ENCODE peak calls at places on chromosomes 1 and 21, in eight cellular contexts. One of them, this sample, is unnamed.

GRCh38 chr21:43585514-43585913 is 73.8 kb downstream of the HSF2BP start:
- DNase-seq in iris pigment epithelial cell: peak
- DNase-seq in H9: no peak
- DNase-seq in central memory CD4-positive, alpha-beta T cell: no peak
- DNase-seq in H54: no peak
- DNase-seq in ascending aorta: no peak
- DNase-seq in sciatic nerve: no peak
- DNase-seq in cardiac fibroblast: peak
- DNase-seq in this sample: no peak

GRCh38 chr1:215744419-215744818 is 177.3 kb downstream of the KCTD3 start:
- DNase-seq in H54: no peak
- DNase-seq in central memory CD4-positive, alpha-beta T cell: no peak
- DNase-seq in sciatic nerve: no peak
- DNase-seq in iris pigment epithelial cell: peak
- DNase-seq in H9: no peak
- DNase-seq in cardiac fibroblast: no peak
- DNase-seq in ascending aorta: no peak
- DNase-seq in this sample: no peak

GRCh38 chr1:41496080-41497055 is 11.9 kb upstream of the EDN2 start:
- DNase-seq in H54: peak
- DNase-seq in cardiac fibroblast: peak
- DNase-seq in sciatic nerve: peak
- DNase-seq in central memory CD4-positive, alpha-beta T cell: no peak
- DNase-seq in ascending aorta: peak
- DNase-seq in H9: peak
- DNase-seq in iris pigment epithelial cell: peak
- DNase-seq in this sample: peak

GRCh38 chr1:236451796-236452373 is 57.8 kb downstream of the EDARADD start:
- DNase-seq in ascending aorta: no peak
- DNase-seq in cardiac fibroblast: peak
- DNase-seq in H9: peak
- DNase-seq in central memory CD4-positive, alpha-beta T cell: peak
- DNase-seq in iris pigment epithelial cell: peak
- DNase-seq in sciatic nerve: no peak
- DNase-seq in H54: peak
- DNase-seq in this sample: peak

GRCh38 chr1:75708910-75709309 is 15.6 kb upstream of the ACADM start:
- DNase-seq in central memory CD4-positive, alpha-beta T cell: no peak
- DNase-seq in iris pigment epithelial cell: peak
- DNase-seq in ascending aorta: no peak
- DNase-seq in H54: no peak
- DNase-seq in cardiac fibroblast: peak
- DNase-seq in sciatic nerve: no peak
- DNase-seq in H9: no peak
- DNase-seq in this sample: no peak

GRCh38 chr1:85313888-85314696 is 37.7 kb upstream of the BCL10 start:
- DNase-seq in H9: no peak
- DNase-seq in ascending aorta: peak
- DNase-seq in cardiac fibroblast: peak
- DNase-seq in iris pigment epithelial cell: peak
- DNase-seq in sciatic nerve: no peak
- DNase-seq in central memory CD4-positive, alpha-beta T cell: no peak
- DNase-seq in H54: no peak
- DNase-seq in this sample: no peak

GRCh38 chr1:12738934-12739333 is 7.1 kb upstream of the CFAP107 start:
- DNase-seq in H9: no peak
- DNase-seq in central memory CD4-positive, alpha-beta T cell: no peak
- DNase-seq in ascending aorta: no peak
- DNase-seq in cardiac fibroblast: no peak
- DNase-seq in H54: no peak
- DNase-seq in sciatic nerve: no peak
- DNase-seq in iris pigment epithelial cell: no peak
- DNase-seq in this sample: no peak

GRCh38 chr1:203686091-203686632 is 59.5 kb downstream of the ATP2B4 start:
- DNase-seq in H9: no peak
- DNase-seq in ascending aorta: no peak
- DNase-seq in H54: no peak
- DNase-seq in iris pigment epithelial cell: peak
- DNase-seq in central memory CD4-positive, alpha-beta T cell: no peak
- DNase-seq in cardiac fibroblast: peak
- DNase-seq in sciatic nerve: no peak
- DNase-seq in this sample: no peak

GRCh38 chr1:156233421-156234127 is 8.4 kb upstream of the BGLAP start:
- DNase-seq in cardiac fibroblast: peak
- DNase-seq in H9: no peak
- DNase-seq in H54: peak
- DNase-seq in ascending aorta: no peak
- DNase-seq in sciatic nerve: no peak
- DNase-seq in iris pigment epithelial cell: peak
- DNase-seq in central memory CD4-positive, alpha-beta T cell: no peak
- DNase-seq in this sample: no peak

GRCh38 chr1:216183007-216183406 is 240.2 kb downstream of the USH2A start:
- DNase-seq in H54: no peak
- DNase-seq in central memory CD4-positive, alpha-beta T cell: no peak
- DNase-seq in H9: peak
- DNase-seq in ascending aorta: no peak
- DNase-seq in sciatic nerve: no peak
- DNase-seq in cardiac fibroblast: peak
- DNase-seq in iris pigment epithelial cell: peak
- DNase-seq in this sample: no peak

GRCh38 chr1:92929461-92929860 is 31.8 kb downstream of the DIPK1A start:
- DNase-seq in iris pigment epithelial cell: no peak
- DNase-seq in ascending aorta: no peak
- DNase-seq in sciatic nerve: no peak
- DNase-seq in H54: no peak
- DNase-seq in central memory CD4-positive, alpha-beta T cell: no peak
- DNase-seq in cardiac fibroblast: no peak
- DNase-seq in H9: no peak
- DNase-seq in this sample: no peak

GRCh38 chr1:197399691-197400521 is 131.9 kb downstream of the CRB1 start:
- DNase-seq in H9: peak
- DNase-seq in central memory CD4-positive, alpha-beta T cell: peak
- DNase-seq in H54: peak
- DNase-seq in ascending aorta: no peak
- DNase-seq in sciatic nerve: no peak
- DNase-seq in iris pigment epithelial cell: peak
- DNase-seq in cardiac fibroblast: peak
- DNase-seq in this sample: no peak

GRCh38 chr1:178241057-178241456 is 147.2 kb downstream of the RASAL2 start:
- DNase-seq in cardiac fibroblast: peak
- DNase-seq in iris pigment epithelial cell: peak
- DNase-seq in H54: no peak
- DNase-seq in ascending aorta: no peak
- DNase-seq in sciatic nerve: no peak
- DNase-seq in H9: no peak
- DNase-seq in central memory CD4-positive, alpha-beta T cell: no peak
- DNase-seq in this sample: no peak

GRCh38 chr1:47487826-47488450 is 50.1 kb downstream of the FOXD2 start:
- DNase-seq in ascending aorta: no peak
- DNase-seq in central memory CD4-positive, alpha-beta T cell: no peak
- DNase-seq in iris pigment epithelial cell: no peak
- DNase-seq in cardiac fibroblast: no peak
- DNase-seq in sciatic nerve: no peak
- DNase-seq in H9: no peak
- DNase-seq in H54: peak
- DNase-seq in this sample: no peak

GRCh38 chr1:201260236-201260591 is 23.1 kb upstream of the PKP1 start:
- DNase-seq in sciatic nerve: no peak
- DNase-seq in cardiac fibroblast: peak
- DNase-seq in H54: no peak
- DNase-seq in iris pigment epithelial cell: no peak
- DNase-seq in H9: no peak
- DNase-seq in central memory CD4-positive, alpha-beta T cell: no peak
- DNase-seq in ascending aorta: no peak
- DNase-seq in this sample: no peak

GRCh38 chr1:45722809-45723208 is 27.6 kb downstream of the IPP start:
- DNase-seq in ascending aorta: no peak
- DNase-seq in sciatic nerve: no peak
- DNase-seq in H9: no peak
- DNase-seq in H54: no peak
- DNase-seq in central memory CD4-positive, alpha-beta T cell: no peak
- DNase-seq in iris pigment epithelial cell: peak
- DNase-seq in cardiac fibroblast: peak
- DNase-seq in this sample: no peak

GRCh38 chr1:101238041-101238515 is 1.3 kb downstream of the S1PR1 start:
- DNase-seq in central memory CD4-positive, alpha-beta T cell: peak
- DNase-seq in iris pigment epithelial cell: peak
- DNase-seq in sciatic nerve: no peak
- DNase-seq in H54: no peak
- DNase-seq in cardiac fibroblast: no peak
- DNase-seq in H9: no peak
- DNase-seq in ascending aorta: no peak
- DNase-seq in this sample: peak

GRCh38 chr1:1358433-1359201 is at the start of gene MXRA8:
- DNase-seq in central memory CD4-positive, alpha-beta T cell: no peak
- DNase-seq in sciatic nerve: peak
- DNase-seq in H54: no peak
- DNase-seq in ascending aorta: peak
- DNase-seq in H9: peak
- DNase-seq in iris pigment epithelial cell: peak
- DNase-seq in cardiac fibroblast: peak
- DNase-seq in this sample: no peak

GRCh38 chr1:79005945-79006344 is 585 bp downstream of the ADGRL4 start:
- DNase-seq in H54: no peak
- DNase-seq in iris pigment epithelial cell: peak
- DNase-seq in H9: no peak
- DNase-seq in central memory CD4-positive, alpha-beta T cell: no peak
- DNase-seq in sciatic nerve: no peak
- DNase-seq in cardiac fibroblast: peak
- DNase-seq in ascending aorta: no peak
- DNase-seq in this sample: no peak

GRCh38 chr1:31372961-31373896 is at the start of gene FABP3:
- DNase-seq in iris pigment epithelial cell: peak
- DNase-seq in cardiac fibroblast: peak
- DNase-seq in central memory CD4-positive, alpha-beta T cell: no peak
- DNase-seq in ascending aorta: peak
- DNase-seq in H9: peak
- DNase-seq in H54: no peak
- DNase-seq in sciatic nerve: peak
- DNase-seq in this sample: no peak

GRCh38 chr1:109392788-109393580 is 4.7 kb downstream of the SORT1 start:
- DNase-seq in ascending aorta: peak
- DNase-seq in H54: no peak
- DNase-seq in sciatic nerve: no peak
- DNase-seq in iris pigment epithelial cell: peak
- DNase-seq in H9: no peak
- DNase-seq in central memory CD4-positive, alpha-beta T cell: no peak
- DNase-seq in cardiac fibroblast: peak
- DNase-seq in this sample: no peak

GRCh38 chr21:42627527-42628289 is 25.7 kb upstream of the PDE9A start:
- DNase-seq in sciatic nerve: no peak
- DNase-seq in H54: no peak
- DNase-seq in central memory CD4-positive, alpha-beta T cell: no peak
- DNase-seq in H9: no peak
- DNase-seq in iris pigment epithelial cell: no peak
- DNase-seq in cardiac fibroblast: no peak
- DNase-seq in ascending aorta: no peak
- DNase-seq in this sample: no peak

GRCh38 chr1:6198646-6199297 is 623 bp downstream of the RPL22 start:
- DNase-seq in H9: no peak
- DNase-seq in H54: no peak
- DNase-seq in ascending aorta: no peak
- DNase-seq in sciatic nerve: no peak
- DNase-seq in cardiac fibroblast: no peak
- DNase-seq in central memory CD4-positive, alpha-beta T cell: no peak
- DNase-seq in iris pigment epithelial cell: no peak
- DNase-seq in this sample: no peak

GRCh38 chr1:230186003-230186863 is 119.2 kb downstream of the GALNT2 start:
- DNase-seq in iris pigment epithelial cell: peak
- DNase-seq in cardiac fibroblast: peak
- DNase-seq in sciatic nerve: no peak
- DNase-seq in ascending aorta: no peak
- DNase-seq in H54: peak
- DNase-seq in H9: peak
- DNase-seq in central memory CD4-positive, alpha-beta T cell: no peak
- DNase-seq in this sample: peak

GRCh38 chr1:25537148-25537831 is 6.1 kb upstream of the LDLRAP1 start:
- DNase-seq in H54: no peak
- DNase-seq in ascending aorta: no peak
- DNase-seq in sciatic nerve: no peak
- DNase-seq in central memory CD4-positive, alpha-beta T cell: no peak
- DNase-seq in H9: no peak
- DNase-seq in iris pigment epithelial cell: no peak
- DNase-seq in cardiac fibroblast: no peak
- DNase-seq in this sample: no peak

GRCh38 chr21:32523463-32523862 is 61.9 kb downstream of the TCP10L start:
- DNase-seq in H54: no peak
- DNase-seq in ascending aorta: no peak
- DNase-seq in H9: no peak
- DNase-seq in sciatic nerve: no peak
- DNase-seq in central memory CD4-positive, alpha-beta T cell: no peak
- DNase-seq in cardiac fibroblast: no peak
- DNase-seq in iris pigment epithelial cell: no peak
- DNase-seq in this sample: no peak

GRCh38 chr1:205775717-205776056 is 405 bp upstream of the RAB29 start:
- DNase-seq in H9: no peak
- DNase-seq in cardiac fibroblast: peak
- DNase-seq in ascending aorta: no peak
- DNase-seq in sciatic nerve: no peak
- DNase-seq in iris pigment epithelial cell: peak
- DNase-seq in central memory CD4-positive, alpha-beta T cell: no peak
- DNase-seq in H54: no peak
- DNase-seq in this sample: no peak

GRCh38 chr1:60133848-60134247 is 60.3 kb upstream of the C1orf87 start:
- DNase-seq in iris pigment epithelial cell: peak
- DNase-seq in ascending aorta: no peak
- DNase-seq in H54: no peak
- DNase-seq in sciatic nerve: no peak
- DNase-seq in H9: no peak
- DNase-seq in cardiac fibroblast: peak
- DNase-seq in central memory CD4-positive, alpha-beta T cell: no peak
- DNase-seq in this sample: no peak

GRCh38 chr21:42291003-42291750 is 24.0 kb downstream of the TFF3 start:
- DNase-seq in cardiac fibroblast: no peak
- DNase-seq in H54: no peak
- DNase-seq in sciatic nerve: no peak
- DNase-seq in H9: no peak
- DNase-seq in iris pigment epithelial cell: no peak
- DNase-seq in ascending aorta: no peak
- DNase-seq in central memory CD4-positive, alpha-beta T cell: no peak
- DNase-seq in this sample: no peak

GRCh38 chr1:198258491-198258890 is 101.7 kb downstream of the NEK7 start:
- DNase-seq in cardiac fibroblast: peak
- DNase-seq in sciatic nerve: no peak
- DNase-seq in H9: no peak
- DNase-seq in central memory CD4-positive, alpha-beta T cell: no peak
- DNase-seq in ascending aorta: no peak
- DNase-seq in iris pigment epithelial cell: peak
- DNase-seq in H54: no peak
- DNase-seq in this sample: no peak

GRCh38 chr1:74399249-74399648 is 113.2 kb downstream of the LRRC53 start:
- DNase-seq in H9: no peak
- DNase-seq in H54: no peak
- DNase-seq in cardiac fibroblast: no peak
- DNase-seq in central memory CD4-positive, alpha-beta T cell: no peak
- DNase-seq in iris pigment epithelial cell: no peak
- DNase-seq in sciatic nerve: no peak
- DNase-seq in ascending aorta: no peak
- DNase-seq in this sample: no peak

GRCh38 chr1:67723620-67724019 is 38.6 kb downstream of the GADD45A start:
- DNase-seq in iris pigment epithelial cell: peak
- DNase-seq in cardiac fibroblast: peak
- DNase-seq in sciatic nerve: no peak
- DNase-seq in H9: no peak
- DNase-seq in central memory CD4-positive, alpha-beta T cell: no peak
- DNase-seq in ascending aorta: no peak
- DNase-seq in H54: no peak
- DNase-seq in this sample: no peak

GRCh38 chr21:26818911-26819310 is 26.3 kb downstream of the ADAMTS1 start:
- DNase-seq in ascending aorta: no peak
- DNase-seq in sciatic nerve: no peak
- DNase-seq in central memory CD4-positive, alpha-beta T cell: no peak
- DNase-seq in H54: no peak
- DNase-seq in iris pigment epithelial cell: no peak
- DNase-seq in H9: no peak
- DNase-seq in cardiac fibroblast: no peak
- DNase-seq in this sample: no peak

GRCh38 chr1:103948526-103948925 is 198.8 kb downstream of the AMY1C start:
- DNase-seq in cardiac fibroblast: no peak
- DNase-seq in H54: no peak
- DNase-seq in iris pigment epithelial cell: no peak
- DNase-seq in ascending aorta: no peak
- DNase-seq in central memory CD4-positive, alpha-beta T cell: no peak
- DNase-seq in sciatic nerve: no peak
- DNase-seq in H9: no peak
- DNase-seq in this sample: no peak